ENCODE peak calls at places on chromosomes 11 and 22, in four cellular contexts. B, J, O and Q are unnamed samples.

GRCh38 chr22:17845340-17845739 is 71.1 kb upstream of the BID start:
- DNase-seq in B (no peak), J (no peak), O (no peak), Q (no peak)

GRCh38 chr11:99148352-99148751 is 127.6 kb downstream of the CNTN5 start:
- DNase-seq in B (no peak), J (no peak), O (no peak), Q (no peak)

GRCh38 chr11:12134239-12134590 is 23.8 kb downstream of the MICAL2 start:
- DNase-seq in B (no peak), J (no peak), O (no peak), Q (no peak)

GRCh38 chr22:28909375-28909774 is 26.0 kb downstream of the ZNRF3 start:
- DNase-seq in B (peak; percentile 25), J (no peak), O (peak; percentile 57), Q (no peak)

GRCh38 chr11:62546937-62547625 is 475 bp upstream of the AHNAK start:
- DNase-seq in B (no peak), J (no peak), O (no peak), Q (peak; percentile 60)

GRCh38 chr11:94774345-94774744 is 6.2 kb downstream of the AMOTL1 start:
- DNase-seq in B (no peak), J (no peak), O (no peak), Q (no peak)

GRCh38 chr11:5123802-5124521 is 14.2 kb downstream of the OR52A5 start:
- DNase-seq in B (peak; percentile 81), J (peak; percentile 46), O (peak; percentile 13), Q (peak; percentile 87)

GRCh38 chr11:96426356-96427103 is 36.7 kb downstream of the JRKL start:
- DNase-seq in B (peak; percentile 43), J (peak; percentile 27), O (no peak), Q (peak; percentile 71)

GRCh38 chr11:32952421-32952820 is 59.8 kb downstream of the QSER1 start:
- DNase-seq in B (no peak), J (no peak), O (no peak), Q (no peak)

GRCh38 chr11:128630367-128631230 is 43.2 kb upstream of the ETS1 start:
- DNase-seq in B (peak; percentile 80), J (peak; percentile 62), O (peak; percentile 89), Q (peak; percentile 85)

GRCh38 chr11:112519749-112520148 is 259.1 kb upstream of the PLET1 start:
- DNase-seq in B (no peak), J (no peak), O (no peak), Q (no peak)

GRCh38 chr11:119481021-119481666 is 58.2 kb upstream of the THY1 start:
- DNase-seq in B (peak; percentile 90), J (peak; percentile 99), O (peak; percentile 31), Q (peak; percentile 86)

GRCh38 chr11:77188912-77189491 is 61.0 kb downstream of the MYO7A start:
- DNase-seq in B (no peak), J (no peak), O (no peak), Q (peak; percentile 64)

GRCh38 chr11:35305670-35306382 is 113.5 kb downstream of the SLC1A2 start:
- DNase-seq in B (peak; percentile 51), J (peak; percentile 12), O (no peak), Q (peak; percentile 84)

GRCh38 chr11:128318856-128319474 is 268.4 kb downstream of the ETS1 start:
- DNase-seq in B (no peak), J (no peak), O (peak; percentile 93), Q (no peak)

GRCh38 chr11:88680806-88681205 is 343.3 kb upstream of the CTSC start:
- DNase-seq in B (no peak), J (no peak), O (no peak), Q (no peak)

GRCh38 chr11:18765554-18765953 is 26.0 kb downstream of the PTPN5 start:
- DNase-seq in B (no peak), J (no peak), O (no peak), Q (no peak)

DNA sequence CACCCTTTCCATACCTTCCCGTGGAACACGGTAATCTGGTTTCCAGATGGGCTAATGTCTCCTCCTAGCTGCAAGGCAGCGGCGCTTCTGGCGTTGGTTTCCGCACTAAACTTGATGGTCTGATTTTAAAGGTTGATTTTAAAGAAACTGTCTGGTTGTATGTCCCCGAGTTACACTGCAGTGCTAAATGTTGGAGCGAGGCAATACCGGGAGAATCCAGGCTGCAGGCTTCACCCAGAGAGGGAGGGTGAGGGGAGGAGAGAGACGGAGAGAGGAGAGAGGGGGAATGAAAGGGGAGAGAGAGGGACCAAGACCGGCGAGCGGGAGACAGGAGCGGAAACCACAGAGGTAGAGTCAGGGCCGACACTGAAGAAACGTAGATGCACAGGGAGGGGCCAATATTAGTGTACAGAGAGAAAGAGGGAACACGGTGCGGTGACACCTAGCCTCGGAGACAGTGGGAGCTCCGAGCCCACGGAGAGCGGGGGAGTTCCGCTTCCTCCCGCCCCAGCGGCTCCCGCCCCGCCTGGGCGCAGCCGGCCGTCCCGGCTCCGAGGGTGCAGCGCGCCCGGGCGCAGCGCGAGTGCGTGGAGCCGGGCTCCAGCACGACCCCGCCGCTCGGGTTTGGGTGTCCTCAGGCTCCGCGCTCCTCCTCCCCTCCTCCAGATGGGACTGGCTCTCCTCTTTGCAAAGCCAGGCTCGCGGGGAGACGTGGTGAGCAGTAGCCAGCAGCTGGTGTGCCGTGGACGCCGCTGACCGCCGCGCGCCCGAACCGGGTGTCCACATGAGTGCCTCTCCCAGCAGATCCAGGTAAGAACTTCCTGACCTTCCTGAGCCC is 71.9 kb upstream of the GRAMD1B start:
- DNase-seq in B (no peak), J (no peak), O (peak; percentile 34), Q (peak; percentile 64)
- TF ChIP-seq EZH2 in B (no peak), J (no peak), O (no peak), Q (peak; percentile 71)

DNA sequence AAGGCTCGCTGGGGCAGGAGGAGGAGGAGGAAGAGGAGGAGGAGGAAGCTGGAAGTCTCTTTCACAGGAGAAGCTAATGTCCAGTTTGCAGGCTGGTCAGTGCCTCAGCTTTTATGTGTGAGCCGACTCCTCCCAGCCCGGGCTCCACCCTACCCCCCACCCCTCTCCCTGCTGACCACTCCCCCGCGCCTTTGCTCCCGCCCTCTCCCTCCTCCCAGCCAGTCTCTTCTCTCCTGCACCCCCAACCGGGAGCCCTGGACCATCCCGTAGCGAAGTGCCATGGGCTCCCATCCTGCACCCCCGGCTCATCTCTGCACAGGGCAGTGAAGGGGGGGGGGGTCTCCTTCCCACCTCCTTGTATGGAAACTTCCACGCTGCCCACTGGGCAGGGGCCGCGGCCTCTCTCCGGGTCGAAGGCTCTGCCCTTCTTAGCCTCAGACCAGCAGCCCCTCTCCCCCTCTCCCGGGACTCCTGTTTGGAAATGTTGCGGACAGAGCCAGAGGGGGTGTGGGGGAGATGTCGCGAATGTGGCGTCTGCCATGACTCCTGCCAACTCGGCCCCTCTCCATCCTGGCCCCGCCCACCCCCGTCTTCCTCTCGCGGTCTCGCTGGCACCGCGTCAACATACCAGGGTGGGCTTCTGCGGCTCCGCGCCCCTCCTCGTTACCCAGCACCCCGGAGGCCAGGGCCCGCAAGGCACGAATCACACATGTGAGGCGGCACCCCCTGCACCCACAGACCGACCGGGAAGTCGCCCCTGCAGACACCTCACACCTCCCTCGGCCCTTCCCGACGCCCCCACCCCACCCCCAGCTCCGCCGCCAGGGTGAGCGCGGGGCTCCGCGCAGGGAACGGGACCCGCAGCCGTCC is 1.8 kb downstream of the IGF2 start:
- DNase-seq in B (peak; percentile 80), J (peak; percentile 80), O (no peak), Q (peak; percentile 82)
- TF ChIP-seq JUNB in B (no peak), J (peak; percentile 35), O (no peak), Q (no peak)

GRCh38 chr11:134067486-134067885 is 1.4 kb upstream of the JAM3 start:
- DNase-seq in B (no peak), J (no peak), O (no peak), Q (no peak)
- TF ChIP-seq EZH2 in B (no peak), J (no peak), O (no peak), Q (no peak)

GRCh38 chr22:44587911-44588310 is 89.9 kb upstream of the RTL6 start:
- DNase-seq in B (no peak), J (no peak), O (no peak), Q (no peak)

GRCh38 chr22:44586337-44586990 is 88.4 kb upstream of the RTL6 start:
- DNase-seq in B (no peak), J (no peak), O (no peak), Q (no peak)

GRCh38 chr22:44588348-44588747 is 90.3 kb upstream of the RTL6 start:
- DNase-seq in B (no peak), J (no peak), O (no peak), Q (no peak)

GRCh38 chr22:44585559-44586121 is 87.6 kb upstream of the RTL6 start:
- DNase-seq in B (no peak), J (no peak), O (no peak), Q (no peak)

GRCh38 chr22:44587004-44587793 is 89.2 kb upstream of the RTL6 start:
- DNase-seq in B (no peak), J (no peak), O (no peak), Q (no peak)
- TF ChIP-seq JUNB in B (no peak), J (no peak), O (no peak), Q (no peak)

GRCh38 chr11:9004310-9004945 is 627 bp upstream of the NRIP3 start:
- DNase-seq in B (no peak), J (no peak), O (no peak), Q (peak; percentile 82)
- TF ChIP-seq EZH2 in B (no peak), J (no peak), O (no peak), Q (no peak)

DNA sequence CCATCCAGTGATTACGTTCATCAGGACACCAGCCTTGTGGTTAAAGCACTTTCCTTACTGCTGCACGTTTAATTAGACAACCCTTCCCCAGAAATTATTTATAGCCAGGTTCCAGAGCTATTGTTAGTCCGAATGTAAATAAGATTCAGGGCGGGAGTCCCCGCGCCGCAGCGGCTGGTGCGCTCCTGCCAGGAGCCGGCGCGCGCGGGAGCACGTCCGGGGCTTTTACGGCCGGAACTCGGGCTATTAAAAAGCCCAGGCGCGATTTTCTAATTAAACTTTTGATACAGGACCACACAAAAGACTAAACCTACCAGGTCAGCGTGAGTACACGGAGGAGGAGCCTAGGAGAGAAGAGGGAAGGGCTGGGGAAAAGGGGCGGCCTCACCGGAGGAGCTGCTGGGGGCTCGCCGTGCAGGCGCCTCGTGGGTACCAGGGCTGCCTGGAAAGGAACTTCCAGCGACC is 538.2 kb downstream of the OPCML start:
- DNase-seq in B (no peak), J (no peak), O (no peak), Q (peak; percentile 57)
- TF ChIP-seq JUNB in B (no peak), J (no peak), O (no peak), Q (no peak)

GRCh38 chr11:45921561-45922424 is 663 bp upstream of the LARGE2 start:
- DNase-seq in B (no peak), J (peak; percentile 61), O (no peak), Q (peak; percentile 98)
- TF ChIP-seq EZH2 in B (no peak), J (no peak), O (no peak), Q (no peak)

DNA sequence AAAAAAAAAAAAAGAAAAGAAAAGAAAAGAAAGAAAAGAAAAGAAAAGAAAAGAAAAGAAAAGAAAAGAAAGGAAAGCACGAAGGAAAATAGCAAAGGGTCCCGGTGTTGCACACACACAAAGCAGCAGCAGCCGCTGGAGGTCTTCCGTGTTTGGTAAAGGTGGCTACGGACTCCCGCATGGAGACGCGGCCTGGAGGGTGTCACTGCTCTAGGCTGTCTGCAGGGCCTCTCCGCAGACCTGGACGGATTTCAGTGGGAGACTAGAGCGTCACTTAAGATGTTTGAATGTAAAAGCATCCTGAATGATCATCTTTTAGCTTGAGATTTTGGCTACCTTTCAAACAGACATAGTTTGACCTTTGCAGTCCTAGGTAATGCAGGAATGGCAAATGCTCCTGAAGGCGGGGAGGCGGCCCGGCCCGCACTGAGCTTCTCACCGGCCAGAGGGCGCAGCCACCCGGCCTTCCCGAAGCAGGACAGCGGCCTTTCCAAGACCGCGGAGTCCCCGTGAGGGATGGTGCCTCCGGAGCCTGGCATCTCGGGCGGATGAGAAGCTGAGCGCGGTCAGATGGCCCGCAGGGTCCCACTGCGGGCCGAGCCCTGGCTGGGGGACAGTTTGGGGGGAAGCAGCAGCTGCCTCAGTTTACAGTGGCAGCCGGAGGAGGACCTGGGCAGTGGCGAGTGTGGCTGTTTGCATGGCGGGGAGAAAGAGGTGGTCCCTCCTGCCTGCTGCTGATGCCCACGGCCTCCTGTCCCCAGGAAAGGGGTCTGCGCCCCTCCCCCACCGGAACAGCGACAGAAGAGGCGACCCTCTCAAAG is 18.5 kb downstream of the KRTAP5-5 start:
- DNase-seq in B (no peak), J (no peak), O (no peak), Q (peak; percentile 35)
- TF ChIP-seq JUNB in B (no peak), J (no peak), O (no peak), Q (no peak)